ENCODE peak calls at places on chromosome 2, in seven cellular contexts. One of them, this sample, is unnamed.

GRCh38 chr2:42788-43187 is 3.5 kb downstream of the FAM110C start:
- DNase-seq in activated T-cell treated with anti-CD3 and anti-CD28 coated beads, Interleukin-2, amount 50 U/mL, for 4 hours: no peak
- DNase-seq in activated CD8-positive, alpha-beta T cell treated with anti-CD3 and anti-CD28 coated beads, Interleukin-2, amount 10 ng/mL, durations not matched to agents 7 days and 5 days: no peak
- DNase-seq in midbrain: no peak
- DNase-seq in activated T-helper 1 cell treated with anti-CD3 and anti-CD28 coated beads, Interleukin-12 subunit alpha, Interleukin-12 subunit beta, Interleukin-2, Interleukin-4 antibody, amounts not matched to agents 30 ng/mL and 10 ng/mL and 1 ng/mL, durations not matched to agents 14 hours and 24 hours and 36 hours: no peak
- DNase-seq in stimulated activated CD4-positive, alpha-beta T cell treated with anti-CD3 and anti-CD28 coated beads, TNF-alpha, amount 100 ng/mL, for 4 hours: no peak
- DNase-seq in cardiac muscle cell: no peak
- DNase-seq in this sample: no peak

GRCh38 chr2:136253288-136254004 is 135.5 kb upstream of the CXCR4 start:
- DNase-seq in activated T-cell treated with anti-CD3 and anti-CD28 coated beads, Interleukin-2, amount 50 U/mL, for 4 hours: no peak
- DNase-seq in activated CD8-positive, alpha-beta T cell treated with anti-CD3 and anti-CD28 coated beads, Interleukin-2, amount 10 ng/mL, durations not matched to agents 7 days and 5 days: no peak
- DNase-seq in midbrain: no peak
- DNase-seq in activated T-helper 1 cell treated with anti-CD3 and anti-CD28 coated beads, Interleukin-12 subunit alpha, Interleukin-12 subunit beta, Interleukin-2, Interleukin-4 antibody, amounts not matched to agents 30 ng/mL and 10 ng/mL and 1 ng/mL, durations not matched to agents 14 hours and 24 hours and 36 hours: no peak
- DNase-seq in stimulated activated CD4-positive, alpha-beta T cell treated with anti-CD3 and anti-CD28 coated beads, TNF-alpha, amount 100 ng/mL, for 4 hours: no peak
- DNase-seq in cardiac muscle cell: no peak
- DNase-seq in this sample: no peak

GRCh38 chr2:183105402-183106134 is 18.7 kb upstream of the NUP35 start:
- DNase-seq in activated T-cell treated with anti-CD3 and anti-CD28 coated beads, Interleukin-2, amount 50 U/mL, for 4 hours: no peak
- DNase-seq in activated CD8-positive, alpha-beta T cell treated with anti-CD3 and anti-CD28 coated beads, Interleukin-2, amount 10 ng/mL, durations not matched to agents 7 days and 5 days: no peak
- DNase-seq in midbrain: no peak
- DNase-seq in activated T-helper 1 cell treated with anti-CD3 and anti-CD28 coated beads, Interleukin-12 subunit alpha, Interleukin-12 subunit beta, Interleukin-2, Interleukin-4 antibody, amounts not matched to agents 30 ng/mL and 10 ng/mL and 1 ng/mL, durations not matched to agents 14 hours and 24 hours and 36 hours: no peak
- DNase-seq in stimulated activated CD4-positive, alpha-beta T cell treated with anti-CD3 and anti-CD28 coated beads, TNF-alpha, amount 100 ng/mL, for 4 hours: no peak
- DNase-seq in cardiac muscle cell: no peak
- DNase-seq in this sample: no peak

GRCh38 chr2:30136729-30137444 is 9.9 kb upstream of the YPEL5 start:
- DNase-seq in activated T-cell treated with anti-CD3 and anti-CD28 coated beads, Interleukin-2, amount 50 U/mL, for 4 hours: no peak
- DNase-seq in activated CD8-positive, alpha-beta T cell treated with anti-CD3 and anti-CD28 coated beads, Interleukin-2, amount 10 ng/mL, durations not matched to agents 7 days and 5 days: no peak
- DNase-seq in midbrain: no peak
- DNase-seq in activated T-helper 1 cell treated with anti-CD3 and anti-CD28 coated beads, Interleukin-12 subunit alpha, Interleukin-12 subunit beta, Interleukin-2, Interleukin-4 antibody, amounts not matched to agents 30 ng/mL and 10 ng/mL and 1 ng/mL, durations not matched to agents 14 hours and 24 hours and 36 hours: no peak
- DNase-seq in stimulated activated CD4-positive, alpha-beta T cell treated with anti-CD3 and anti-CD28 coated beads, TNF-alpha, amount 100 ng/mL, for 4 hours: no peak
- DNase-seq in cardiac muscle cell: no peak
- DNase-seq in this sample: no peak

GRCh38 chr2:41972179-41972578 is 75.6 kb upstream of the PKDCC start:
- DNase-seq in activated T-cell treated with anti-CD3 and anti-CD28 coated beads, Interleukin-2, amount 50 U/mL, for 4 hours: no peak
- DNase-seq in activated CD8-positive, alpha-beta T cell treated with anti-CD3 and anti-CD28 coated beads, Interleukin-2, amount 10 ng/mL, durations not matched to agents 7 days and 5 days: no peak
- DNase-seq in midbrain: no peak
- DNase-seq in activated T-helper 1 cell treated with anti-CD3 and anti-CD28 coated beads, Interleukin-12 subunit alpha, Interleukin-12 subunit beta, Interleukin-2, Interleukin-4 antibody, amounts not matched to agents 30 ng/mL and 10 ng/mL and 1 ng/mL, durations not matched to agents 14 hours and 24 hours and 36 hours: no peak
- DNase-seq in stimulated activated CD4-positive, alpha-beta T cell treated with anti-CD3 and anti-CD28 coated beads, TNF-alpha, amount 100 ng/mL, for 4 hours: no peak
- DNase-seq in cardiac muscle cell: no peak
- DNase-seq in this sample: no peak

GRCh38 chr2:122236152-122236892 is 480.9 kb downstream of the TSN start:
- DNase-seq in activated T-cell treated with anti-CD3 and anti-CD28 coated beads, Interleukin-2, amount 50 U/mL, for 4 hours: no peak
- DNase-seq in activated CD8-positive, alpha-beta T cell treated with anti-CD3 and anti-CD28 coated beads, Interleukin-2, amount 10 ng/mL, durations not matched to agents 7 days and 5 days: no peak
- DNase-seq in midbrain: no peak
- DNase-seq in activated T-helper 1 cell treated with anti-CD3 and anti-CD28 coated beads, Interleukin-12 subunit alpha, Interleukin-12 subunit beta, Interleukin-2, Interleukin-4 antibody, amounts not matched to agents 30 ng/mL and 10 ng/mL and 1 ng/mL, durations not matched to agents 14 hours and 24 hours and 36 hours: no peak
- DNase-seq in stimulated activated CD4-positive, alpha-beta T cell treated with anti-CD3 and anti-CD28 coated beads, TNF-alpha, amount 100 ng/mL, for 4 hours: no peak
- DNase-seq in cardiac muscle cell: no peak
- DNase-seq in this sample: peak; percentile 80

GRCh38 chr2:85741811-85742507 is 11.8 kb upstream of the ATOH8 start:
- DNase-seq in activated T-cell treated with anti-CD3 and anti-CD28 coated beads, Interleukin-2, amount 50 U/mL, for 4 hours: no peak
- DNase-seq in activated CD8-positive, alpha-beta T cell treated with anti-CD3 and anti-CD28 coated beads, Interleukin-2, amount 10 ng/mL, durations not matched to agents 7 days and 5 days: no peak
- DNase-seq in midbrain: peak; percentile 92
- DNase-seq in activated T-helper 1 cell treated with anti-CD3 and anti-CD28 coated beads, Interleukin-12 subunit alpha, Interleukin-12 subunit beta, Interleukin-2, Interleukin-4 antibody, amounts not matched to agents 30 ng/mL and 10 ng/mL and 1 ng/mL, durations not matched to agents 14 hours and 24 hours and 36 hours: no peak
- DNase-seq in stimulated activated CD4-positive, alpha-beta T cell treated with anti-CD3 and anti-CD28 coated beads, TNF-alpha, amount 100 ng/mL, for 4 hours: no peak
- DNase-seq in cardiac muscle cell: no peak
- DNase-seq in this sample: no peak

GRCh38 chr2:32068-32467 is 14.2 kb downstream of the FAM110C start:
- DNase-seq in activated T-cell treated with anti-CD3 and anti-CD28 coated beads, Interleukin-2, amount 50 U/mL, for 4 hours: no peak
- DNase-seq in activated CD8-positive, alpha-beta T cell treated with anti-CD3 and anti-CD28 coated beads, Interleukin-2, amount 10 ng/mL, durations not matched to agents 7 days and 5 days: no peak
- DNase-seq in midbrain: no peak
- DNase-seq in activated T-helper 1 cell treated with anti-CD3 and anti-CD28 coated beads, Interleukin-12 subunit alpha, Interleukin-12 subunit beta, Interleukin-2, Interleukin-4 antibody, amounts not matched to agents 30 ng/mL and 10 ng/mL and 1 ng/mL, durations not matched to agents 14 hours and 24 hours and 36 hours: no peak
- DNase-seq in stimulated activated CD4-positive, alpha-beta T cell treated with anti-CD3 and anti-CD28 coated beads, TNF-alpha, amount 100 ng/mL, for 4 hours: no peak
- DNase-seq in cardiac muscle cell: no peak
- DNase-seq in this sample: no peak

GRCh38 chr2:223457301-223457700 is 144.9 kb downstream of the SCG2 start:
- DNase-seq in activated T-cell treated with anti-CD3 and anti-CD28 coated beads, Interleukin-2, amount 50 U/mL, for 4 hours: no peak
- DNase-seq in activated CD8-positive, alpha-beta T cell treated with anti-CD3 and anti-CD28 coated beads, Interleukin-2, amount 10 ng/mL, durations not matched to agents 7 days and 5 days: no peak
- DNase-seq in midbrain: no peak
- DNase-seq in activated T-helper 1 cell treated with anti-CD3 and anti-CD28 coated beads, Interleukin-12 subunit alpha, Interleukin-12 subunit beta, Interleukin-2, Interleukin-4 antibody, amounts not matched to agents 30 ng/mL and 10 ng/mL and 1 ng/mL, durations not matched to agents 14 hours and 24 hours and 36 hours: no peak
- DNase-seq in stimulated activated CD4-positive, alpha-beta T cell treated with anti-CD3 and anti-CD28 coated beads, TNF-alpha, amount 100 ng/mL, for 4 hours: no peak
- DNase-seq in cardiac muscle cell: no peak
- DNase-seq in this sample: no peak

GRCh38 chr2:206068207-206068606 is 17.8 kb downstream of the INO80D start:
- DNase-seq in activated T-cell treated with anti-CD3 and anti-CD28 coated beads, Interleukin-2, amount 50 U/mL, for 4 hours: no peak
- DNase-seq in activated CD8-positive, alpha-beta T cell treated with anti-CD3 and anti-CD28 coated beads, Interleukin-2, amount 10 ng/mL, durations not matched to agents 7 days and 5 days: no peak
- DNase-seq in midbrain: no peak
- DNase-seq in activated T-helper 1 cell treated with anti-CD3 and anti-CD28 coated beads, Interleukin-12 subunit alpha, Interleukin-12 subunit beta, Interleukin-2, Interleukin-4 antibody, amounts not matched to agents 30 ng/mL and 10 ng/mL and 1 ng/mL, durations not matched to agents 14 hours and 24 hours and 36 hours: no peak
- DNase-seq in stimulated activated CD4-positive, alpha-beta T cell treated with anti-CD3 and anti-CD28 coated beads, TNF-alpha, amount 100 ng/mL, for 4 hours: no peak
- DNase-seq in cardiac muscle cell: no peak
- DNase-seq in this sample: no peak

GRCh38 chr2:76464310-76464709 is 753.6 kb upstream of the GCFC2 start:
- DNase-seq in activated T-cell treated with anti-CD3 and anti-CD28 coated beads, Interleukin-2, amount 50 U/mL, for 4 hours: no peak
- DNase-seq in activated CD8-positive, alpha-beta T cell treated with anti-CD3 and anti-CD28 coated beads, Interleukin-2, amount 10 ng/mL, durations not matched to agents 7 days and 5 days: no peak
- DNase-seq in midbrain: no peak
- DNase-seq in activated T-helper 1 cell treated with anti-CD3 and anti-CD28 coated beads, Interleukin-12 subunit alpha, Interleukin-12 subunit beta, Interleukin-2, Interleukin-4 antibody, amounts not matched to agents 30 ng/mL and 10 ng/mL and 1 ng/mL, durations not matched to agents 14 hours and 24 hours and 36 hours: no peak
- DNase-seq in stimulated activated CD4-positive, alpha-beta T cell treated with anti-CD3 and anti-CD28 coated beads, TNF-alpha, amount 100 ng/mL, for 4 hours: no peak
- DNase-seq in cardiac muscle cell: peak; percentile 8
- DNase-seq in this sample: no peak

GRCh38 chr2:74441690-74442482 is at the start of gene RTKN:
- DNase-seq in activated T-cell treated with anti-CD3 and anti-CD28 coated beads, Interleukin-2, amount 50 U/mL, for 4 hours: no peak
- DNase-seq in activated CD8-positive, alpha-beta T cell treated with anti-CD3 and anti-CD28 coated beads, Interleukin-2, amount 10 ng/mL, durations not matched to agents 7 days and 5 days: peak; percentile 43
- DNase-seq in midbrain: no peak
- DNase-seq in activated T-helper 1 cell treated with anti-CD3 and anti-CD28 coated beads, Interleukin-12 subunit alpha, Interleukin-12 subunit beta, Interleukin-2, Interleukin-4 antibody, amounts not matched to agents 30 ng/mL and 10 ng/mL and 1 ng/mL, durations not matched to agents 14 hours and 24 hours and 36 hours: peak; percentile 34
- DNase-seq in stimulated activated CD4-positive, alpha-beta T cell treated with anti-CD3 and anti-CD28 coated beads, TNF-alpha, amount 100 ng/mL, for 4 hours: no peak
- DNase-seq in cardiac muscle cell: peak; percentile 58
- DNase-seq in this sample: no peak

GRCh38 chr2:86216577-86217555 is 17.6 kb downstream of the MRPL35 start:
- DNase-seq in activated T-cell treated with anti-CD3 and anti-CD28 coated beads, Interleukin-2, amount 50 U/mL, for 4 hours: no peak
- DNase-seq in activated CD8-positive, alpha-beta T cell treated with anti-CD3 and anti-CD28 coated beads, Interleukin-2, amount 10 ng/mL, durations not matched to agents 7 days and 5 days: no peak
- DNase-seq in midbrain: no peak
- DNase-seq in activated T-helper 1 cell treated with anti-CD3 and anti-CD28 coated beads, Interleukin-12 subunit alpha, Interleukin-12 subunit beta, Interleukin-2, Interleukin-4 antibody, amounts not matched to agents 30 ng/mL and 10 ng/mL and 1 ng/mL, durations not matched to agents 14 hours and 24 hours and 36 hours: no peak
- DNase-seq in stimulated activated CD4-positive, alpha-beta T cell treated with anti-CD3 and anti-CD28 coated beads, TNF-alpha, amount 100 ng/mL, for 4 hours: no peak
- DNase-seq in cardiac muscle cell: no peak
- DNase-seq in this sample: no peak

GRCh38 chr2:239594772-239595608 is 194.2 kb upstream of the HDAC4 start:
- DNase-seq in activated T-cell treated with anti-CD3 and anti-CD28 coated beads, Interleukin-2, amount 50 U/mL, for 4 hours: no peak
- DNase-seq in activated CD8-positive, alpha-beta T cell treated with anti-CD3 and anti-CD28 coated beads, Interleukin-2, amount 10 ng/mL, durations not matched to agents 7 days and 5 days: no peak
- DNase-seq in midbrain: no peak
- DNase-seq in activated T-helper 1 cell treated with anti-CD3 and anti-CD28 coated beads, Interleukin-12 subunit alpha, Interleukin-12 subunit beta, Interleukin-2, Interleukin-4 antibody, amounts not matched to agents 30 ng/mL and 10 ng/mL and 1 ng/mL, durations not matched to agents 14 hours and 24 hours and 36 hours: no peak
- DNase-seq in stimulated activated CD4-positive, alpha-beta T cell treated with anti-CD3 and anti-CD28 coated beads, TNF-alpha, amount 100 ng/mL, for 4 hours: no peak
- DNase-seq in cardiac muscle cell: no peak
- DNase-seq in this sample: no peak

GRCh38 chr2:126658910-126659613 is 3.1 kb downstream of the GYPC start:
- DNase-seq in activated T-cell treated with anti-CD3 and anti-CD28 coated beads, Interleukin-2, amount 50 U/mL, for 4 hours: no peak
- DNase-seq in activated CD8-positive, alpha-beta T cell treated with anti-CD3 and anti-CD28 coated beads, Interleukin-2, amount 10 ng/mL, durations not matched to agents 7 days and 5 days: peak; percentile 85
- DNase-seq in midbrain: no peak
- DNase-seq in activated T-helper 1 cell treated with anti-CD3 and anti-CD28 coated beads, Interleukin-12 subunit alpha, Interleukin-12 subunit beta, Interleukin-2, Interleukin-4 antibody, amounts not matched to agents 30 ng/mL and 10 ng/mL and 1 ng/mL, durations not matched to agents 14 hours and 24 hours and 36 hours: peak; percentile 67
- DNase-seq in stimulated activated CD4-positive, alpha-beta T cell treated with anti-CD3 and anti-CD28 coated beads, TNF-alpha, amount 100 ng/mL, for 4 hours: no peak
- DNase-seq in cardiac muscle cell: peak; percentile 77
- DNase-seq in this sample: no peak

GRCh38 chr2:181364492-181365175 is 92.6 kb upstream of the ITGA4 start:
- DNase-seq in activated T-cell treated with anti-CD3 and anti-CD28 coated beads, Interleukin-2, amount 50 U/mL, for 4 hours: no peak
- DNase-seq in activated CD8-positive, alpha-beta T cell treated with anti-CD3 and anti-CD28 coated beads, Interleukin-2, amount 10 ng/mL, durations not matched to agents 7 days and 5 days: no peak
- DNase-seq in midbrain: no peak
- DNase-seq in activated T-helper 1 cell treated with anti-CD3 and anti-CD28 coated beads, Interleukin-12 subunit alpha, Interleukin-12 subunit beta, Interleukin-2, Interleukin-4 antibody, amounts not matched to agents 30 ng/mL and 10 ng/mL and 1 ng/mL, durations not matched to agents 14 hours and 24 hours and 36 hours: no peak
- DNase-seq in stimulated activated CD4-positive, alpha-beta T cell treated with anti-CD3 and anti-CD28 coated beads, TNF-alpha, amount 100 ng/mL, for 4 hours: no peak
- DNase-seq in cardiac muscle cell: no peak
- DNase-seq in this sample: no peak

GRCh38 chr2:132692816-132693215 is 22.8 kb upstream of the LYPD1 start:
- DNase-seq in activated T-cell treated with anti-CD3 and anti-CD28 coated beads, Interleukin-2, amount 50 U/mL, for 4 hours: no peak
- DNase-seq in activated CD8-positive, alpha-beta T cell treated with anti-CD3 and anti-CD28 coated beads, Interleukin-2, amount 10 ng/mL, durations not matched to agents 7 days and 5 days: no peak
- DNase-seq in midbrain: no peak
- DNase-seq in activated T-helper 1 cell treated with anti-CD3 and anti-CD28 coated beads, Interleukin-12 subunit alpha, Interleukin-12 subunit beta, Interleukin-2, Interleukin-4 antibody, amounts not matched to agents 30 ng/mL and 10 ng/mL and 1 ng/mL, durations not matched to agents 14 hours and 24 hours and 36 hours: no peak
- DNase-seq in stimulated activated CD4-positive, alpha-beta T cell treated with anti-CD3 and anti-CD28 coated beads, TNF-alpha, amount 100 ng/mL, for 4 hours: no peak
- DNase-seq in cardiac muscle cell: no peak
- DNase-seq in this sample: no peak

GRCh38 chr2:45986509-45986908 is 310.7 kb upstream of the EPAS1 start:
- DNase-seq in activated T-cell treated with anti-CD3 and anti-CD28 coated beads, Interleukin-2, amount 50 U/mL, for 4 hours: no peak
- DNase-seq in activated CD8-positive, alpha-beta T cell treated with anti-CD3 and anti-CD28 coated beads, Interleukin-2, amount 10 ng/mL, durations not matched to agents 7 days and 5 days: no peak
- DNase-seq in midbrain: no peak
- DNase-seq in activated T-helper 1 cell treated with anti-CD3 and anti-CD28 coated beads, Interleukin-12 subunit alpha, Interleukin-12 subunit beta, Interleukin-2, Interleukin-4 antibody, amounts not matched to agents 30 ng/mL and 10 ng/mL and 1 ng/mL, durations not matched to agents 14 hours and 24 hours and 36 hours: no peak
- DNase-seq in stimulated activated CD4-positive, alpha-beta T cell treated with anti-CD3 and anti-CD28 coated beads, TNF-alpha, amount 100 ng/mL, for 4 hours: no peak
- DNase-seq in cardiac muscle cell: no peak
- DNase-seq in this sample: no peak

GRCh38 chr2:239376942-239377531 is 23.8 kb downstream of the HDAC4 start:
- DNase-seq in activated T-cell treated with anti-CD3 and anti-CD28 coated beads, Interleukin-2, amount 50 U/mL, for 4 hours: no peak
- DNase-seq in activated CD8-positive, alpha-beta T cell treated with anti-CD3 and anti-CD28 coated beads, Interleukin-2, amount 10 ng/mL, durations not matched to agents 7 days and 5 days: no peak
- DNase-seq in midbrain: no peak
- DNase-seq in activated T-helper 1 cell treated with anti-CD3 and anti-CD28 coated beads, Interleukin-12 subunit alpha, Interleukin-12 subunit beta, Interleukin-2, Interleukin-4 antibody, amounts not matched to agents 30 ng/mL and 10 ng/mL and 1 ng/mL, durations not matched to agents 14 hours and 24 hours and 36 hours: no peak
- DNase-seq in stimulated activated CD4-positive, alpha-beta T cell treated with anti-CD3 and anti-CD28 coated beads, TNF-alpha, amount 100 ng/mL, for 4 hours: no peak
- DNase-seq in cardiac muscle cell: no peak
- DNase-seq in this sample: no peak

GRCh38 chr2:176574415-176575236 is 305.4 kb downstream of the MTX2 start:
- DNase-seq in activated T-cell treated with anti-CD3 and anti-CD28 coated beads, Interleukin-2, amount 50 U/mL, for 4 hours: no peak
- DNase-seq in activated CD8-positive, alpha-beta T cell treated with anti-CD3 and anti-CD28 coated beads, Interleukin-2, amount 10 ng/mL, durations not matched to agents 7 days and 5 days: no peak
- DNase-seq in midbrain: no peak
- DNase-seq in activated T-helper 1 cell treated with anti-CD3 and anti-CD28 coated beads, Interleukin-12 subunit alpha, Interleukin-12 subunit beta, Interleukin-2, Interleukin-4 antibody, amounts not matched to agents 30 ng/mL and 10 ng/mL and 1 ng/mL, durations not matched to agents 14 hours and 24 hours and 36 hours: no peak
- DNase-seq in stimulated activated CD4-positive, alpha-beta T cell treated with anti-CD3 and anti-CD28 coated beads, TNF-alpha, amount 100 ng/mL, for 4 hours: no peak
- DNase-seq in cardiac muscle cell: no peak
- DNase-seq in this sample: no peak

GRCh38 chr2:149924028-149924427 is 336.5 kb upstream of the MMADHC start:
- DNase-seq in activated T-cell treated with anti-CD3 and anti-CD28 coated beads, Interleukin-2, amount 50 U/mL, for 4 hours: no peak
- DNase-seq in activated CD8-positive, alpha-beta T cell treated with anti-CD3 and anti-CD28 coated beads, Interleukin-2, amount 10 ng/mL, durations not matched to agents 7 days and 5 days: no peak
- DNase-seq in midbrain: no peak
- DNase-seq in activated T-helper 1 cell treated with anti-CD3 and anti-CD28 coated beads, Interleukin-12 subunit alpha, Interleukin-12 subunit beta, Interleukin-2, Interleukin-4 antibody, amounts not matched to agents 30 ng/mL and 10 ng/mL and 1 ng/mL, durations not matched to agents 14 hours and 24 hours and 36 hours: no peak
- DNase-seq in stimulated activated CD4-positive, alpha-beta T cell treated with anti-CD3 and anti-CD28 coated beads, TNF-alpha, amount 100 ng/mL, for 4 hours: no peak
- DNase-seq in cardiac muscle cell: no peak
- DNase-seq in this sample: no peak

GRCh38 chr2:135701442-135701841 is 40.2 kb upstream of the UBXN4 start:
- DNase-seq in activated T-cell treated with anti-CD3 and anti-CD28 coated beads, Interleukin-2, amount 50 U/mL, for 4 hours: no peak
- DNase-seq in activated CD8-positive, alpha-beta T cell treated with anti-CD3 and anti-CD28 coated beads, Interleukin-2, amount 10 ng/mL, durations not matched to agents 7 days and 5 days: no peak
- DNase-seq in midbrain: no peak
- DNase-seq in activated T-helper 1 cell treated with anti-CD3 and anti-CD28 coated beads, Interleukin-12 subunit alpha, Interleukin-12 subunit beta, Interleukin-2, Interleukin-4 antibody, amounts not matched to agents 30 ng/mL and 10 ng/mL and 1 ng/mL, durations not matched to agents 14 hours and 24 hours and 36 hours: no peak
- DNase-seq in stimulated activated CD4-positive, alpha-beta T cell treated with anti-CD3 and anti-CD28 coated beads, TNF-alpha, amount 100 ng/mL, for 4 hours: no peak
- DNase-seq in cardiac muscle cell: no peak
- DNase-seq in this sample: no peak

GRCh38 chr2:138490673-138491494 is 10.7 kb upstream of the SPOPL start:
- DNase-seq in activated T-cell treated with anti-CD3 and anti-CD28 coated beads, Interleukin-2, amount 50 U/mL, for 4 hours: no peak
- DNase-seq in activated CD8-positive, alpha-beta T cell treated with anti-CD3 and anti-CD28 coated beads, Interleukin-2, amount 10 ng/mL, durations not matched to agents 7 days and 5 days: no peak
- DNase-seq in midbrain: no peak
- DNase-seq in activated T-helper 1 cell treated with anti-CD3 and anti-CD28 coated beads, Interleukin-12 subunit alpha, Interleukin-12 subunit beta, Interleukin-2, Interleukin-4 antibody, amounts not matched to agents 30 ng/mL and 10 ng/mL and 1 ng/mL, durations not matched to agents 14 hours and 24 hours and 36 hours: no peak
- DNase-seq in stimulated activated CD4-positive, alpha-beta T cell treated with anti-CD3 and anti-CD28 coated beads, TNF-alpha, amount 100 ng/mL, for 4 hours: no peak
- DNase-seq in cardiac muscle cell: no peak
- DNase-seq in this sample: no peak

GRCh38 chr2:241224068-241224850 is 35.8 kb downstream of the ANO7 start:
- DNase-seq in activated T-cell treated with anti-CD3 and anti-CD28 coated beads, Interleukin-2, amount 50 U/mL, for 4 hours: no peak
- DNase-seq in activated CD8-positive, alpha-beta T cell treated with anti-CD3 and anti-CD28 coated beads, Interleukin-2, amount 10 ng/mL, durations not matched to agents 7 days and 5 days: no peak
- DNase-seq in midbrain: peak; percentile 87
- DNase-seq in activated T-helper 1 cell treated with anti-CD3 and anti-CD28 coated beads, Interleukin-12 subunit alpha, Interleukin-12 subunit beta, Interleukin-2, Interleukin-4 antibody, amounts not matched to agents 30 ng/mL and 10 ng/mL and 1 ng/mL, durations not matched to agents 14 hours and 24 hours and 36 hours: no peak
- DNase-seq in stimulated activated CD4-positive, alpha-beta T cell treated with anti-CD3 and anti-CD28 coated beads, TNF-alpha, amount 100 ng/mL, for 4 hours: no peak
- DNase-seq in cardiac muscle cell: no peak
- DNase-seq in this sample: no peak

GRCh38 chr2:164816046-164816445 is 25.6 kb downstream of the COBLL1 start:
- DNase-seq in activated T-cell treated with anti-CD3 and anti-CD28 coated beads, Interleukin-2, amount 50 U/mL, for 4 hours: no peak
- DNase-seq in activated CD8-positive, alpha-beta T cell treated with anti-CD3 and anti-CD28 coated beads, Interleukin-2, amount 10 ng/mL, durations not matched to agents 7 days and 5 days: no peak
- DNase-seq in midbrain: no peak
- DNase-seq in activated T-helper 1 cell treated with anti-CD3 and anti-CD28 coated beads, Interleukin-12 subunit alpha, Interleukin-12 subunit beta, Interleukin-2, Interleukin-4 antibody, amounts not matched to agents 30 ng/mL and 10 ng/mL and 1 ng/mL, durations not matched to agents 14 hours and 24 hours and 36 hours: no peak
- DNase-seq in stimulated activated CD4-positive, alpha-beta T cell treated with anti-CD3 and anti-CD28 coated beads, TNF-alpha, amount 100 ng/mL, for 4 hours: no peak
- DNase-seq in cardiac muscle cell: no peak
- DNase-seq in this sample: no peak

GRCh38 chr2:20106746-20107145 is 55.3 kb upstream of the LAPTM4A start:
- DNase-seq in activated T-cell treated with anti-CD3 and anti-CD28 coated beads, Interleukin-2, amount 50 U/mL, for 4 hours: peak; percentile 14
- DNase-seq in activated CD8-positive, alpha-beta T cell treated with anti-CD3 and anti-CD28 coated beads, Interleukin-2, amount 10 ng/mL, durations not matched to agents 7 days and 5 days: peak; percentile 52
- DNase-seq in midbrain: no peak
- DNase-seq in activated T-helper 1 cell treated with anti-CD3 and anti-CD28 coated beads, Interleukin-12 subunit alpha, Interleukin-12 subunit beta, Interleukin-2, Interleukin-4 antibody, amounts not matched to agents 30 ng/mL and 10 ng/mL and 1 ng/mL, durations not matched to agents 14 hours and 24 hours and 36 hours: peak; percentile 22
- DNase-seq in stimulated activated CD4-positive, alpha-beta T cell treated with anti-CD3 and anti-CD28 coated beads, TNF-alpha, amount 100 ng/mL, for 4 hours: no peak
- DNase-seq in cardiac muscle cell: peak; percentile 60
- DNase-seq in this sample: no peak

GRCh38 chr2:210567279-210567678 is 10.9 kb downstream of the CPS1 start:
- DNase-seq in activated T-cell treated with anti-CD3 and anti-CD28 coated beads, Interleukin-2, amount 50 U/mL, for 4 hours: no peak
- DNase-seq in activated CD8-positive, alpha-beta T cell treated with anti-CD3 and anti-CD28 coated beads, Interleukin-2, amount 10 ng/mL, durations not matched to agents 7 days and 5 days: no peak
- DNase-seq in midbrain: no peak
- DNase-seq in activated T-helper 1 cell treated with anti-CD3 and anti-CD28 coated beads, Interleukin-12 subunit alpha, Interleukin-12 subunit beta, Interleukin-2, Interleukin-4 antibody, amounts not matched to agents 30 ng/mL and 10 ng/mL and 1 ng/mL, durations not matched to agents 14 hours and 24 hours and 36 hours: no peak
- DNase-seq in stimulated activated CD4-positive, alpha-beta T cell treated with anti-CD3 and anti-CD28 coated beads, TNF-alpha, amount 100 ng/mL, for 4 hours: no peak
- DNase-seq in cardiac muscle cell: no peak
- DNase-seq in this sample: no peak